ENCODE peak calls at places on chromosome 11, in six cellular contexts. R is mammary epithelial cell, V is lower lobe of right lung, A is psoas muscle, F is GM23338, L is fibroblast of lung. W is an unnamed sample.

GRCh38 chr11:125376117-125376516 is 119.9 kb downstream of the FEZ1 start:
- DNase-seq in R (peak; percentile 39), V (no peak), A (peak; percentile 81), F (peak; percentile 25), L (no peak), W (no peak)

GRCh38 chr11:128422576-128423370 is 164.6 kb downstream of the ETS1 start:
- DNase-seq in R (no peak), V (peak; percentile 47), A (peak; percentile 33), F (no peak), L (no peak), W (no peak)

GRCh38 chr11:57414612-57415212 is 12.2 kb downstream of the SLC43A3 start:
- DNase-seq in R (no peak), V (no peak), A (no peak), F (no peak), L (no peak), W (no peak)

GRCh38 chr11:9760180-9760550 is 96.3 kb downstream of the SWAP70 start:
- DNase-seq in R (peak; percentile 23), V (peak; percentile 65), A (peak; percentile 92), F (no peak), L (peak; percentile 98), W (no peak)

GRCh38 chr11:116454020-116454645 is 318.7 kb downstream of the BUD13 start:
- DNase-seq in R (peak; percentile 17), V (no peak), A (no peak), F (peak; percentile 80), L (peak; percentile 5), W (no peak)

GRCh38 chr11:121578216-121579063 is 125.7 kb upstream of the SORL1-AS1 start:
- DNase-seq in R (no peak), V (no peak), A (no peak), F (no peak), L (no peak), W (no peak)

GRCh38 chr11:132555617-132556016 is 976.7 kb downstream of the OPCML start:
- DNase-seq in R (no peak), V (no peak), A (no peak), F (no peak), L (no peak), W (no peak)

GRCh38 chr11:13862845-13863392 is 99.6 kb upstream of the SPON1 start:
- DNase-seq in R (no peak), V (no peak), A (no peak), F (no peak), L (peak; percentile 4), W (no peak)

GRCh38 chr11:6825333-6825744 is 20.1 kb upstream of the OR10A5 start:
- DNase-seq in R (peak; percentile 13), V (no peak), A (no peak), F (no peak), L (no peak), W (no peak)

GRCh38 chr11:124643605-124644425 is 21.2 kb downstream of the TBRG1 start:
- DNase-seq in R (peak; percentile 61), V (no peak), A (no peak), F (no peak), L (peak; percentile 92), W (no peak)

GRCh38 chr11:130418210-130418609 is 10.2 kb downstream of the ADAMTS8 start:
- DNase-seq in R (no peak), V (no peak), A (no peak), F (no peak), L (no peak), W (no peak)

GRCh38 chr11:33634291-33634834 is 66.3 kb downstream of the C11orf91 start:
- DNase-seq in R (peak; percentile 95), V (no peak), A (no peak), F (no peak), L (no peak), W (no peak)

GRCh38 chr11:115701284-115701875 is 197.2 kb upstream of the CADM1 start:
- DNase-seq in R (no peak), V (no peak), A (no peak), F (no peak), L (no peak), W (no peak)

GRCh38 chr11:802018-802617 is 2.9 kb downstream of the PIDD1 start:
- DNase-seq in R (no peak), V (no peak), A (no peak), F (no peak), L (no peak), W (no peak)
- H3K36me3 ChIP-seq in R (no peaks in the 10 kb centered on the region), V (peaks cover 35% of the 10 kb centered on the region), A (no peaks in the 10 kb centered on the region), F (no peaks in the 10 kb centered on the region), L (peaks cover 20% of the 10 kb centered on the region), W (peaks cover 20% of the 10 kb centered on the region)

GRCh38 chr11:68960299-68961071 is 20.3 kb downstream of the MRGPRD start:
- DNase-seq in R (no peak), V (peak; percentile 30), A (no peak), F (no peak), L (no peak), W (no peak)
- H3K27ac ChIP-seq in R (no peak overlapping the region), V (no peak overlapping the region), A (no peak overlapping the region), F (no peak overlapping the region), L (no peak overlapping the region), W (no peak overlapping the region)

DNA sequence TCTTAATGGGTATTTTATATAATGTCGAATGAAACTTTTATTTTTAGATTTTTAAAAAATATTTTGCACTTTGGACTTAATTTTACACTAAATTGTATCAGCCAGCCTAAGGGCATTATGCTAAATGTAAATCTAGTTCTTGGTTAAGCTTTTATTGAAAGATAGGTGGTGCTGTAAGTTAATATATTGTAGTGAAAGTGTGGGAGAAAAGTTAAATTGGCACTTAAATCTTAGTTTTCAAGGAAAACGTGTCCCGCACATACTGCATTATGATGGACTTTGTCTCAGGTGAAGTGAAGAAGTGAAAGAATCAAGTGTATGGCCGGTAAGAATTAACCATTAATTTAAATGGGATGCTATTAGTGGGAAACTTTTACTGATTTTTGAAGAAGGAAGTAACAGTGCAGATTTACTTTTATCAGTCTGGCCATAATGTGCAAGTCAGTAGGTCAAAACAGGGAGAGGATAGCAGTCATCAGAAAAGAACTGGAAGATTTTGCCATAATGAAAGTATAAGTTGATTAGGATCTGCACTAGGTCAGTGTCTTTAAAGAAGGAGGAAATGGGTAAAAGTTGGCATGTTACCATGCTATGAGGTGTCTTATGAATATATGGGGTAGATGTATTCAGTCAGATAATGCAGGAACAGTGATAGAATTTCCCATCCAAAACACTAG is 81.6 kb downstream of the PDHX start:
- DNase-seq in R (peak; percentile 43), V (no peak), A (no peak), F (no peak), L (peak; percentile 68), W (no peak)
- TF ChIP-seq CTCF in R (peak; percentile 48), V (peak; percentile 57), A (peak; percentile 43), F (no peak), L (peak; percentile 28), W (peak; percentile 74)

GRCh38 chr11:19173964-19174638 is 27.7 kb downstream of the CSRP3 start:
- DNase-seq in R (no peak), V (no peak), A (no peak), F (no peak), L (no peak), W (no peak)

GRCh38 chr11:19181673-19182261 is 20.0 kb downstream of the CSRP3 start:
- DNase-seq in R (no peak), V (no peak), A (no peak), F (no peak), L (no peak), W (no peak)

GRCh38 chr11:19173004-19173689 is 28.6 kb downstream of the CSRP3 start:
- DNase-seq in R (no peak), V (no peak), A (no peak), F (no peak), L (no peak), W (no peak)

DNA sequence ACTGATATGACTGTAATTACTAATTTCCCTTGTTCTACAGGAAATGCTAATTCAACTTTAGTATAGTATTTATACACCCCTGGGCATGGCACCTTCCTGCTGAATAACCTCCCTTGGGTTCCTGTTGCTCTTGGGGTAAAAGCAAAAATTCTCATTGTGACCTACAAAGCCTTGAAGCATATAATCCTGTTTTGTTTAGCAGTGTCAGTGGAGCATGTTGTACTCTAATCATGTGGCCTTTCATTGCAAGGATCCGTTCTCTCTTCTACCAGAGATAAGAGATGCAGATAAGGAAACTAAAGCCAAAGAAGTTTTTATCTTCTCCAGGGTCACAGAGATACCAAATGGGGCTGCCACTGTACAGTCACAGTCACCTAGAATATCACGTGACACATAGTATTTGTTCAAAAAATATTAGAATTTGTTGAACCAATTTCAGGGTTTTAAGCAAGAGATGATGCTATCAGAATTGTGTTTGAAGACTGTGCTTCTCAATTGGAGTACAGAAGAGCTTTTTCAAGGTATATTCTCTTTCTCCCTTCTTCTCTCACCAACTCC is 25.1 kb downstream of the CSRP3 start:
- DNase-seq in R (no peak), V (no peak), A (no peak), F (no peak), L (no peak), W (no peak)
- H3K36me3 ChIP-seq in R (peaks cover 16% of the 10 kb centered on the region), V (peaks cover 33% of the 10 kb centered on the region), A (peaks cover 7% of the 10 kb centered on the region), F (peaks cover 18% of the 10 kb centered on the region), L (no peaks in the 10 kb centered on the region), W (peaks cover 42% of the 10 kb centered on the region)

DNA sequence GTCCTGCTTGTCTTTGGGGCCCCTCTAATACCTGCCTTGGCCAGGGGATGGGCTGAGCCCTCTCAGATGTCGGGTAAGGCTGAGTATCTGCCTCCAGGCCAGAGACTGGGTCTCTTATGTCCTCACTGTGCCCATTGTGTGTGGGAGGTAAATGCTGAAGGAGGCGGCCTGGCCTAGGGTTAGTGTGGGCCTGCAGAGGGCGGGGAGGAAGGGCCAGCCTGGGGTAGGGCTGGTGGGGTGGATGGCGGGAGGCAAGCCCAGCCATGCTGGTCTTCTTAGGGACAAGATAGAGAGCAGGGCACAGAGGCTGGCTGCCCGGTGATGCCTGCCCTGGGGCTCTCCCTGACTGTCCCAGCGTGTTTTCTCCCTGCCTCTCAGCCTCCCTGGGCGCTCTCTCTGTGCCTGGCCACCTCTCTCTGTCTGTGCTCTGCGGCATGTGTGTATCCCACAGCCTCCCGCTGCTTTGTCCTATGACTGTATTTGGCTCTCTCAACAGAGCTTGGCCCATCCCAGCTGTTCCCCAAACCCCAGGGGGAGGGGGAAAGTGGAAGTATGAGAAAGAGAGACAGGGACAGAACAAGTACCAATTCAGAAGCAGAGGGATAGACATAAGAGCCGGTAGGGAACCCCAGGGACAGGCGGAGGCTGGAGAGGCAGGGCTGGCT is 57.0 kb downstream of the PDE2A start:
- DNase-seq in R (no peak), V (no peak), A (peak; percentile 26), F (no peak), L (peak; percentile 15), W (no peak)
- H3K27ac ChIP-seq in R (no peak overlapping the region), V (peak overlapping the region; percentile 46), A (no peak overlapping the region), F (no peak overlapping the region), L (no peak overlapping the region), W (no peak overlapping the region)

GRCh38 chr11:79055866-79056632 is 384.8 kb downstream of the TENM4 start:
- DNase-seq in R (no peak), V (no peak), A (peak; percentile 34), F (peak; percentile 45), L (peak; percentile 80), W (no peak)
- TF ChIP-seq CTCF in R (no peak), V (no peak), A (no peak), F (peak; percentile 57), L (peak; percentile 16), W (no peak)

W was measured in RWPE2.